ENCODE peak calls at places on chromosomes 4 and X, in seven cellular contexts. X is fibroblast of lung, U is Peyer's patch, T is BE2C, S is aorta, V is Caco-2, L is psoas muscle. J is an unnamed sample. For H3K36me3, the result is how much of the 10 kb centered on the place peaks cover.

GRCh38 chr4:155620637-155621036 is 46.0 kb upstream of the GUCY1A1 start:
- DNase-seq in X (no peak), U (no peak), T (no peak), S (no peak), V (no peak), L (no peak), J (no peak)

GRCh38 chrX:38233891-38234807 is 13.5 kb upstream of the SRPX start:
- DNase-seq in X (peak), U (no peak), T (no peak), S (no peak), V (peak), L (no peak), J (peak)

GRCh38 chr4:139655116-139655515 is 10.5 kb upstream of the MGST2 start:
- DNase-seq in X (peak), U (no peak), T (peak), S (no peak), V (peak), L (no peak), J (no peak)

GRCh38 chrX:10031743-10032142 is 64.6 kb downstream of the CLDN34 start:
- DNase-seq in X (no peak), U (no peak), T (no peak), S (peak), V (no peak), L (no peak), J (no peak)

GRCh38 chrX:119067023-119067739 is 5.6 kb upstream of the CT47C1 start:
- DNase-seq in X (peak), U (peak), T (peak), S (peak), V (peak), L (peak), J (peak)

GRCh38 chr4:47771020-47771419 is 66.8 kb downstream of the CORIN start:
- DNase-seq in X (no peak), U (no peak), T (no peak), S (no peak), V (no peak), L (no peak), J (no peak)

GRCh38 chr4:185597532-185598188 is 62.4 kb upstream of the PDLIM3 start:
- DNase-seq in X (peak), U (peak), T (peak), S (peak), V (peak), L (peak), J (peak)

GRCh38 chr4:163527172-163527571 is 32.7 kb downstream of the TMA16 start:
- DNase-seq in X (no peak), U (no peak), T (no peak), S (no peak), V (no peak), L (no peak), J (no peak)

GRCh38 chr4:3291411-3291968 is 1.3 kb upstream of the RGS12 start:
- DNase-seq in X (no peak), U (no peak), T (no peak), S (peak), V (peak), L (no peak), J (peak)

GRCh38 chr4:128863314-128864075 is 54.0 kb downstream of the JADE1 start:
- DNase-seq in X (peak), U (peak), T (peak), S (peak), V (peak), L (peak), J (peak)

GRCh38 chrX:118935352-118935751 is 39.1 kb upstream of the LONRF3 start:
- DNase-seq in X (no peak), U (no peak), T (no peak), S (no peak), V (no peak), L (no peak), J (no peak)

GRCh38 chr4:56863441-56864129 is 42.1 kb upstream of the SPINK2 start:
- DNase-seq in X (peak), U (no peak), T (no peak), S (no peak), V (no peak), L (no peak), J (no peak)

GRCh38 chrX:38175140-38175539 is 45.5 kb downstream of the SRPX start:
- DNase-seq in X (peak), U (no peak), T (peak), S (no peak), V (peak), L (no peak), J (no peak)

GRCh38 chr4:126956192-126956897 is 676.4 kb upstream of the INTU start:
- DNase-seq in X (no peak), U (no peak), T (no peak), S (no peak), V (no peak), L (no peak), J (no peak)

GRCh38 chr4:169225058-169225751 is 45.6 kb downstream of the SH3RF1 start:
- DNase-seq in X (peak), U (no peak), T (no peak), S (no peak), V (no peak), L (no peak), J (no peak)

GRCh38 chrX:43735957-43736356 is 79.9 kb downstream of the MAOA start:
- DNase-seq in X (no peak), U (no peak), T (no peak), S (no peak), V (no peak), L (no peak), J (no peak)

GRCh38 chrX:118116308-118117068 is at the start of gene KLHL13:
- DNase-seq in X (peak), U (no peak), T (peak), S (peak), V (peak), L (peak), J (peak)

GRCh38 chrX:74980802-74981201 is 55.5 kb upstream of the NEXMIF start:
- DNase-seq in X (no peak), U (no peak), T (no peak), S (no peak), V (no peak), L (no peak), J (no peak)

GRCh38 chr4:151688003-151688784 is 72.6 kb downstream of the GATB start:
- DNase-seq in X (peak), U (no peak), T (no peak), S (no peak), V (no peak), L (no peak), J (no peak)

GRCh38 chr4:151692443-151692782 is 68.4 kb downstream of the GATB start:
- DNase-seq in X (no peak), U (no peak), T (no peak), S (no peak), V (no peak), L (no peak), J (no peak)

GRCh38 chr4:141971854-141972253 is 335.5 kb downstream of the IL15 start:
- DNase-seq in X (no peak), U (no peak), T (no peak), S (no peak), V (no peak), L (no peak), J (no peak)

GRCh38 chr4:176671532-176671931 is 121.2 kb downstream of the VEGFC start:
- DNase-seq in X (no peak), U (no peak), T (no peak), S (no peak), V (no peak), L (no peak), J (no peak)

GRCh38 chr4:107629318-107629717 is 90.7 kb downstream of the PAPSS1 start:
- DNase-seq in X (peak), U (no peak), T (no peak), S (no peak), V (no peak), L (no peak), J (no peak)

GRCh38 chr4:146059865-146060264 is 115.7 kb upstream of the LSM6 start:
- DNase-seq in X (no peak), U (peak), T (no peak), S (no peak), V (no peak), L (no peak), J (no peak)

GRCh38 chrX:55486736-55487135 is 2.9 kb downstream of the USP51 start:
- DNase-seq in X (peak), U (no peak), T (no peak), S (no peak), V (no peak), L (no peak), J (no peak)

GRCh38 chrX:136447968-136448367 is 39.8 kb upstream of the BRS3 start:
- DNase-seq in X (no peak), U (no peak), T (no peak), S (no peak), V (no peak), L (no peak), J (no peak)

GRCh38 chrX:52988985-52989917 is 30.9 kb upstream of the FAM156A start:
- DNase-seq in X (peak), U (no peak), T (no peak), S (no peak), V (no peak), L (no peak), J (no peak)

GRCh38 chrX:110021180-110022022 is 18.5 kb downstream of the TMEM164 start:
- DNase-seq in X (peak), U (no peak), T (no peak), S (no peak), V (no peak), L (no peak), J (peak)

GRCh38 chr4:38318737-38319455 is 345.1 kb upstream of the KLF3 start:
- DNase-seq in X (peak), U (peak), T (peak), S (peak), V (peak), L (peak), J (peak)

GRCh38 chr4:183130328-183131155 is 31.5 kb downstream of the WWC2 start:
- DNase-seq in X (peak), U (no peak), T (peak), S (no peak), V (no peak), L (no peak), J (no peak)

GRCh38 chr4:107913283-107913899 is 18.0 kb upstream of the CYP2U1 start:
- DNase-seq in X (peak), U (no peak), T (peak), S (no peak), V (peak), L (no peak), J (no peak)

GRCh38 chrX:133412246-133412645 is 3.0 kb downstream of the GPC4 start:
- DNase-seq in X (peak), U (no peak), T (no peak), S (no peak), V (no peak), L (no peak), J (no peak)

DNA sequence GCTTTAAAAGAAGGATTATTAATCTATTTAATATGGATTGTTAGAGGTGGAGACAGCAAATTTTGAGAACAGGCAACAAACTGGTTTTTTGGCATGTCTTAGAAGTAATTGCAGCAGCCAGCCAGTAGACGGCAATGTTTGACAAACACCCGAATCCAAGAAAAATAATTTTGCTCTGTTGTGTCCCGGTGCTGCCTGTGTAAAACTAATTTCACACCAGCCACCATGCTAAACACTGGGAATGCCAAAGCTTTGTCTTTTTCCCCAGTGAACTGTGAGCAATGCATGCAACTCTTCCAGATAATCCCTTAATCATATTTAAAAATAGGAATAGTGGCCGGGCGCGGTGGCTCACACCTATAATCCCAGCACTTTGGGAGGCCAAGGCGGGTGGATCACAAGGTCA is 25.9 kb downstream of the SMIM31 start:
- DNase-seq in X (peak), U (no peak), T (peak), S (no peak), V (peak), L (no peak), J (no peak)
- H3K36me3 ChIP-seq in X (under half), U (under half), T (under half), S (under half), V (under half), L (under half), J (under half)

GRCh38 chrX:48974574-48974973 is 2.9 kb upstream of the KCND1 start:
- DNase-seq in X (no peak), U (no peak), T (no peak), S (no peak), V (no peak), L (no peak), J (no peak)

GRCh38 chrX:48971325-48972213 is at the start of gene KCND1:
- DNase-seq in X (peak), U (peak), T (peak), S (peak), V (no peak), L (peak), J (peak)

GRCh38 chrX:48975041-48975440 is 3.4 kb upstream of the KCND1 start:
- DNase-seq in X (no peak), U (no peak), T (no peak), S (no peak), V (no peak), L (no peak), J (no peak)

GRCh38 chrX:48974033-48974432 is 2.4 kb upstream of the KCND1 start:
- DNase-seq in X (no peak), U (no peak), T (no peak), S (no peak), V (no peak), L (no peak), J (no peak)

GRCh38 chrX:48972214-48973164 is 845 bp upstream of the KCND1 start:
- DNase-seq in X (peak), U (peak), T (peak), S (no peak), V (peak), L (peak), J (peak)
- H3K4me3 ChIP-seq in X (peak), U (peak), T (peak), S (no peak), V (no peak), L (peak), J (peak)

GRCh38 chr4:94276204-94276603 is 66.4 kb downstream of the HPGDS start:
- DNase-seq in X (no peak), U (no peak), T (no peak), S (no peak), V (no peak), L (no peak), J (no peak)

GRCh38 chr4:94271248-94271647 is 63.6 kb downstream of the SMARCAD1 start:
- DNase-seq in X (no peak), U (no peak), T (no peak), S (no peak), V (no peak), L (no peak), J (no peak)

GRCh38 chr4:94278777-94279176 is 63.9 kb downstream of the HPGDS start:
- DNase-seq in X (no peak), U (no peak), T (no peak), S (no peak), V (no peak), L (no peak), J (no peak)

GRCh38 chr4:94277539-94277938 is 65.1 kb downstream of the HPGDS start:
- DNase-seq in X (no peak), U (no peak), T (no peak), S (no peak), V (no peak), L (no peak), J (no peak)

DNA sequence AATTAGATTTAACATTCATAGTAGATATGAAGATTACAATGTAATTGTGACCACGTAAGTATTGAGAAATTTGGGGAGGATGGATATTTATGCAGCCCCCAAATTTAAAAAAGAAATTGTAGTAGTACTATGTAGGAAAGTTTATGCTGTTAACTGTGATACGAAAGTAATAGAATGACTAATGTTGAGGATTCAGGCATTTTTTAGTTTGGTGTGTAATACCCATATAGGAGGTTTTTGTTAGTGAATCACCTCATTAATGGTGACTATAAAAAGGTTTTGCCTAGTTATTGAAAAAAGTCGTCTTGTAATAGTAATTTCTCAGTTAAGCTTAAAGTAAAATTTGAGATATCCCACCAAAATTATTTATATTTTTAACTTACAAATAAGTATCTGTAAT is 67.2 kb downstream of the SMARCAD1 start:
- DNase-seq in X (peak), U (no peak), T (no peak), S (no peak), V (no peak), L (no peak), J (no peak)
- H3K36me3 ChIP-seq in X (under half), U (half or more), T (half or more), S (under half), V (under half), L (under half), J (half or more)

GRCh38 chrX:17860811-17861495 is at the start of gene RAI2:
- DNase-seq in X (no peak), U (peak), T (peak), S (peak), V (peak), L (peak), J (no peak)

GRCh38 chrX:17861496-17862011 is 456 bp upstream of the RAI2 start:
- DNase-seq in X (no peak), U (no peak), T (no peak), S (no peak), V (no peak), L (no peak), J (no peak)

GRCh38 chrX:17859609-17860178 is 1.4 kb downstream of the RAI2 start:
- DNase-seq in X (no peak), U (no peak), T (no peak), S (no peak), V (no peak), L (no peak), J (no peak)

GRCh38 chrX:17854521-17854920 is 6.6 kb downstream of the RAI2 start:
- DNase-seq in X (no peak), U (no peak), T (no peak), S (no peak), V (no peak), L (no peak), J (no peak)

DNA sequence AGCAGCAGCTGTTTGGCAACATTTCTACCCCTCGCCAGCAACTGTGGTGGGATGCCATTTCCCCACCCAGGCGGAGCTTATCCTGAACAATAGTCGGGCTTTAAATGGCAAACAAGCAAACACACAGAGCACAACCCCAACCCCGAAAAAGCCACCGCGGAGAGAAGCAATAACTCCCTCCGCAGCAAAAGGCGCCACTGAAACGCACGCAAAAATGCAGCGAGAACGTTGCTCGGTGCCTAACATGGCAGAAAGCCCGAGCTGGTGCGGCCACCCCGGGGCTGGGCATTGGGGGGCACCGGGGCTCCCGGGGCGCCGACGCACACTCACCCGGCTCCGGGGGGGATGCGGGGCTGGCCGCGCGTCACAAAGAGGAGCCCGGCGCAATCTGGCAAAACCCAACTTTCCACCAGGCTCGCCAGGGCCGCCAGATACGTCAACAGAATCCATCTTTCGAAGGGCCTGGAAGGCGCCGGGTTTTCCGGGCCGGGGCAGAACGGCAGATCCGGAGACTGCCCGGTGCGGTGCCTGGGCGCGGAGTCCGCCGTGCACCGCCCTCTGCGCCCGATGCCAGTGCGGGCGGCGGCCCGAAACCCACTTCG is 818 bp downstream of the RAI2 start:
- DNase-seq in X (peak), U (no peak), T (no peak), S (no peak), V (no peak), L (peak), J (no peak)
- H3K4me3 ChIP-seq in X (peak), U (peak), T (no peak), S (peak), V (peak), L (peak), J (peak)

GRCh38 chr4:1836650-1837049 is 19.3 kb downstream of the LETM1 start:
- DNase-seq in X (no peak), U (no peak), T (no peak), S (no peak), V (no peak), L (no peak), J (no peak)
- H3K36me3 ChIP-seq in X (under half), U (half or more), T (half or more), S (under half), V (under half), L (under half), J (half or more)

DNA sequence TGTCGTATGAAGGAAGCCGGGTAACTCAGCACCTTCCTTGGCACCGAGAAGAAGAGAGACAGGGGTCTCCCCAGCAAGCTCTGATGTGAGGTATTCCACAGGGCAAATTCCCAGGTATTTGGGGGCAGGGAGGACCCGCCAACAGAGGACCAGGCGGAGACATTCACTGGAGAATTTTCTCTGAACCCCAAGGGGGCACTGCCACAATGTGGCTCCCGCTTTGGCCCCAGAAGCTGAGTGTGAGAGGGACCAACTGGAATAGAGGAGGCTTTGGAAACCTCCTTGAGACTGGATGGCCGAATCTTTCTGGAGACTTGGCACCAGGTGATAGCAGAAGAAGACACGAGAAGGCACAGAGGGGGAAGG is 735 bp upstream of the GABRE start:
- DNase-seq in X (no peak), U (no peak), T (no peak), S (no peak), V (no peak), L (no peak), J (no peak)
- H3K4me3 ChIP-seq in X (no peak), U (peak), T (no peak), S (no peak), V (peak), L (peak), J (peak)